ENCODE peak calls at places on chromosomes 6 and 20, in nine cellular contexts. S, U, G, D, X, M, I, Z and R are unnamed samples.

GRCh38 chr6:149446791-149447376 is 37.9 kb downstream of the ZC3H12D start:
- DNase-seq in G (no peak), M (no peak), X (no peak), U (no peak), D (no peak), Z (no peak), S (no peak), I (no peak), R (no peak)

GRCh38 chr20:43941476-43942212 is 27.0 kb downstream of the TOX2 start:
- DNase-seq in D (no peak), I (no peak), U (no peak), S (peak; percentile 39), Z (no peak), X (no peak), M (no peak), G (no peak), R (no peak)

GRCh38 chr6:72950114-72950860 is 275.0 kb downstream of the KHDC1L start:
- DNase-seq in U (no peak), Z (no peak), M (no peak), D (no peak), S (peak; percentile 89), X (no peak), G (no peak), I (no peak), R (no peak)

GRCh38 chr20:44979090-44979621 is 12.8 kb downstream of the STK4 start:
- DNase-seq in Z (no peak), G (no peak), S (peak; percentile 61), I (peak; percentile 70), M (no peak), U (no peak), D (no peak), X (no peak), R (no peak)

GRCh38 chr6:123953920-123954319 is 150.3 kb downstream of the NKAIN2 start:
- DNase-seq in I (no peak), S (no peak), D (no peak), X (no peak), Z (no peak), U (no peak), G (no peak), M (no peak), R (no peak)

GRCh38 chr6:138805431-138805830 is 9.5 kb downstream of the ECT2L start:
- DNase-seq in I (no peak), G (no peak), D (no peak), U (no peak), X (peak; percentile 51), S (peak; percentile 68), M (no peak), Z (no peak), R (no peak)

GRCh38 chr20:42191140-42191860 is 573.1 kb upstream of the CHD6 start:
- DNase-seq in D (no peak), Z (no peak), I (no peak), U (no peak), M (peak; percentile 26), G (no peak), X (no peak), S (no peak), R (no peak)

GRCh38 chr20:42461965-42462593 is 727.6 kb downstream of the PTPRT start:
- DNase-seq in D (no peak), I (no peak), M (no peak), X (no peak), Z (no peak), S (no peak), U (no peak), G (no peak), R (no peak)

GRCh38 chr6:166757226-166758135 is 130.4 kb upstream of the RPS6KA2 start:
- DNase-seq in X (no peak), Z (peak; percentile 60), U (no peak), G (no peak), M (peak; percentile 51), I (no peak), D (no peak), S (peak; percentile 59), R (no peak)

GRCh38 chr6:166761801-166762200 is 134.8 kb upstream of the RPS6KA2 start:
- DNase-seq in Z (no peak), I (no peak), U (no peak), X (no peak), M (no peak), G (no peak), D (no peak), S (no peak), R (no peak)

GRCh38 chr6:166754218-166755030 is 127.4 kb upstream of the RPS6KA2 start:
- DNase-seq in X (no peak), I (no peak), G (no peak), M (no peak), Z (no peak), D (no peak), U (no peak), S (no peak), R (no peak)

GRCh38 chr6:166760288-166760687 is 133.2 kb upstream of the RPS6KA2 start:
- DNase-seq in I (no peak), X (no peak), S (no peak), D (no peak), Z (no peak), M (no peak), G (no peak), U (no peak), R (no peak)

DNA sequence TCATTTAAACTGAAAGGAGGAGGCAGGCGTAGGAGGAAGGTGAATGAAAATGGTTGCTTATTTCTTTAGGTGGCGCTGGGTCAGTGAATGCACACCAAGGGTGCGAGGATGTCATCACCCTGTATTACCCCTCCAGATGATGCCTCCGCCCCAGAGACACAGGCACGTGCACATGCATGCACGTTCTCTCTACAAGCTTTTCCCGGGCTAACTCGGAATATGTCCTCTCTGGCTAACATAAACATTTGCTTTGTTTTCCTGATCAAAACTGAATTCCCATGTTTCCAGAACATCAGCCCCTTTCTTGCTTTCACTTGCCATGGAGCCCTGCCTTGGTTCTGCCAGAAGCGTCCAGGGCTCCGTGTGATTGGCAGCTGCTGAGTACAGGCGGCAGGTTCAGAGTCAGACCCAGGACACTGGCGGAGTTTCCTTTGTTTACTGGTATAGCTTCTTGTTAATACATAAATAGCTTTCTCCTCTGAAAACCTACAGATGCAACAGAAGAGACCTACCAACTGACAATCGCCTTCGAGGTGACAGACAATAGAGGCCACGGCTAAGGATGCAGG is 131.2 kb upstream of the RPS6KA2 start:
- DNase-seq in S (no peak), G (no peak), I (no peak), M (no peak), X (no peak), Z (no peak), D (no peak), U (no peak), R (no peak)
- H3K4me1 ChIP-seq in S (no peaks in the 10 kb centered on the region), G (no peaks in the 10 kb centered on the region), I (peaks cover 20% of the 10 kb centered on the region), M (peaks cover 19% of the 10 kb centered on the region), X (peaks cover 13% of the 10 kb centered on the region), Z (no peaks in the 10 kb centered on the region), D (no peaks in the 10 kb centered on the region), U (no peaks in the 10 kb centered on the region), R (no peaks in the 10 kb centered on the region)

GRCh38 chr6:30835576-30835975 is 48.7 kb upstream of the DDR1 start:
- DNase-seq in X (no peak), Z (no peak), D (no peak), G (no peak), M (no peak), I (no peak), U (no peak), S (no peak), R (no peak)

GRCh38 chr6:30836957-30837356 is 47.4 kb upstream of the DDR1 start:
- DNase-seq in Z (no peak), M (no peak), G (no peak), U (no peak), X (no peak), D (no peak), S (no peak), I (no peak), R (no peak)

GRCh38 chr6:30837870-30838269 is 46.4 kb upstream of the DDR1 start:
- DNase-seq in Z (no peak), D (no peak), M (no peak), U (no peak), S (no peak), G (no peak), I (no peak), X (no peak), R (no peak)

GRCh38 chr6:30836431-30836866 is 47.9 kb upstream of the DDR1 start:
- DNase-seq in X (peak; percentile 55), M (no peak), Z (no peak), G (no peak), S (peak; percentile 54), I (no peak), U (peak; percentile 37), D (peak; percentile 73), R (no peak)

GRCh38 chr6:30837432-30837831 is 46.9 kb upstream of the DDR1 start:
- DNase-seq in I (no peak), D (no peak), M (no peak), U (no peak), Z (no peak), X (no peak), G (no peak), S (no peak), R (no peak)
- H3K4me1 ChIP-seq in I (peaks cover 20% of the 10 kb centered on the region), D (no peaks in the 10 kb centered on the region), M (peaks cover 18% of the 10 kb centered on the region), U (peaks cover 3% of the 10 kb centered on the region), Z (no peaks in the 10 kb centered on the region), X (peaks cover 19% of the 10 kb centered on the region), G (peaks cover 19% of the 10 kb centered on the region), S (peaks cover 3% of the 10 kb centered on the region), R (peaks cover 6% of the 10 kb centered on the region)

GRCh38 chr6:61755739-61756138 is 530.3 kb downstream of the KHDRBS2 start:
- DNase-seq in G (no peak), D (no peak), U (no peak), Z (no peak), I (no peak), M (no peak), S (no peak), X (no peak), R (no peak)
- H3K4me1 ChIP-seq in G (no peaks in the 10 kb centered on the region), D (no peaks in the 10 kb centered on the region), U (no peaks in the 10 kb centered on the region), Z (no peaks in the 10 kb centered on the region), I (no peaks in the 10 kb centered on the region), M (peaks cover 16% of the 10 kb centered on the region), S (no peaks in the 10 kb centered on the region), X (no peaks in the 10 kb centered on the region), R (no peaks in the 10 kb centered on the region)

GRCh38 chr6:116096979-116097816 is 3.5 kb upstream of the NT5DC1 start:
- DNase-seq in I (no peak), Z (peak; percentile 16), U (no peak), M (no peak), D (no peak), S (peak; percentile 44), G (no peak), X (no peak), R (no peak)

GRCh38 chr6:116101298-116101718 is 655 bp downstream of the NT5DC1 start:
- DNase-seq in I (no peak), Z (no peak), U (peak; percentile 75), S (no peak), X (peak; percentile 80), G (peak; percentile 91), D (peak; percentile 91), M (no peak), R (peak; percentile 89)

GRCh38 chr6:116100419-116101297 is at the start of gene NT5DC1:
- DNase-seq in U (peak; percentile 72), M (peak; percentile 92), X (peak; percentile 76), S (peak; percentile 67), Z (peak; percentile 95), G (peak; percentile 82), D (peak; percentile 89), I (peak; percentile 91), R (peak; percentile 86)

GRCh38 chr6:116101790-116102189 is 1.1 kb downstream of the NT5DC1 start:
- DNase-seq in S (no peak), G (no peak), I (no peak), M (no peak), Z (no peak), D (no peak), X (no peak), U (no peak), R (no peak)

DNA sequence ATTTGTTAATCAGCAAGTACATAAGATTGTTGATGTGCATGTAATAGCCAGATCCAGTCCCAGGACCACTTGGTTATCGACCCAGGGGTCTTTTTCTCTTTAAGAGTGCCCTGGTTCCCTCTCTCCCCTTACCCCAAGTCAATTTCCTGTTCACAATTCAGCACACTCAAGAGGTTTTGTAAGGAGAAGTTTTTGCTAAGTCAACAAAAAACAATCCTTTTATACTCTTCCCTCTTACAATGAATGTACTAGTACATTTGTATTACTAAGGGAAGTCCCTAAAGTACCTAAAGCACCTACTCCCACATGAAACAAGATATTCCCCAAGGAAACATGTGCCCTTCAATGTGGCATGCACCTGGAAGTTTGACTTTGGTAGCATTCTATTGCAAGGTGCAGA is 1.6 kb upstream of the NT5DC1 start:
- DNase-seq in I (no peak), U (no peak), S (no peak), M (no peak), Z (no peak), X (no peak), D (no peak), G (no peak), R (no peak)
- H3K4me1 ChIP-seq in I (peaks cover 30% of the 10 kb centered on the region), U (no peaks in the 10 kb centered on the region), S (peaks cover 9% of the 10 kb centered on the region), M (peaks cover 22% of the 10 kb centered on the region), Z (no peaks in the 10 kb centered on the region), X (peaks cover 29% of the 10 kb centered on the region), D (peaks cover 5% of the 10 kb centered on the region), G (peaks cover 13% of the 10 kb centered on the region), R (peaks cover 44% of the 10 kb centered on the region)